ENCODE peak calls at places on chromosomes 6 and 20, in ten cellular contexts. G is CD8-positive, alpha-beta T cell; B is left ventricle myocardium inferior; S is ascending aorta; F is astrocyte; W is sigmoid colon; Q is mesendoderm; A is adrenal gland; L is IMR-90; Y is right cardiac atrium. D is an unnamed sample. For H3K4me1 and H3K27me3, the result is how much of the 10 kb centered on the place peaks cover.

GRCh38 chr6:128156315-128157111 is 255.7 kb upstream of the THEMIS start:
- DNase-seq in A (no peak), F (no peak), S (no peak), W (no peak), Q (no peak), G (no peak), Y (no peak), L (no peak), B (no peak), D (no peak)

GRCh38 chr20:51523276-51524013 is 19.1 kb downstream of the NFATC2 start:
- DNase-seq in B (no peak), Q (no peak), S (no peak), G (no peak), W (no peak), F (no peak), L (no peak), Y (no peak), A (no peak), D (no peak)

GRCh38 chr20:63896136-63896890 is 1.4 kb downstream of the DNAJC5 start:
- DNase-seq in F (peak), S (no peak), B (peak), G (peak), W (no peak), Q (peak), Y (peak), A (peak), L (peak), D (peak)

GRCh38 chr6:166419268-166419667 is 36.5 kb upstream of the MPC1 start:
- DNase-seq in Q (no peak), L (peak), A (no peak), F (peak), S (no peak), Y (no peak), G (peak), B (no peak), W (no peak), D (peak)

GRCh38 chr6:8082954-8083858 is 19.0 kb upstream of the BLOC1S5 start:
- DNase-seq in L (peak), Q (peak), B (no peak), W (no peak), S (no peak), F (peak), A (no peak), G (no peak), Y (no peak), D (no peak)

GRCh38 chr6:26330835-26331808 is 33.9 kb upstream of the BTN3A2 start:
- DNase-seq in F (peak), Y (no peak), W (no peak), S (no peak), Q (peak), L (peak), B (no peak), A (no peak), G (peak), D (no peak)

GRCh38 chr6:107801195-107801594 is 22.9 kb downstream of the SCML4 start:
- DNase-seq in S (no peak), G (no peak), L (no peak), F (no peak), B (no peak), Q (no peak), A (no peak), Y (no peak), W (no peak), D (no peak)

GRCh38 chr20:13221313-13221672 is 219 bp downstream of the ISM1 start:
- DNase-seq in A (no peak), F (no peak), Q (no peak), G (peak), B (no peak), W (no peak), L (no peak), S (no peak), Y (no peak), D (no peak)

GRCh38 chr20:58903636-58904035 is 51.1 kb downstream of the GNAS start:
- DNase-seq in S (no peak), A (no peak), B (no peak), L (no peak), W (no peak), Y (peak), G (no peak), Q (no peak), F (no peak), D (no peak)

GRCh38 chr6:81938991-81939773 is 186.7 kb upstream of the TENT5A start:
- DNase-seq in L (peak), G (no peak), B (no peak), W (no peak), A (no peak), F (peak), Y (no peak), Q (peak), S (no peak), D (no peak)

GRCh38 chr6:139982652-139983051 is 608.2 kb upstream of the CITED2 start:
- DNase-seq in G (no peak), Q (peak), Y (no peak), W (no peak), B (no peak), F (peak), S (no peak), A (no peak), L (peak), D (no peak)

GRCh38 chr6:136784910-136785746 is 7.1 kb downstream of the MAP3K5 start:
- DNase-seq in F (peak), S (peak), Q (peak), B (peak), L (no peak), G (no peak), Y (peak), W (peak), A (peak), D (peak)

GRCh38 chr6:28353981-28354676 is 4.4 kb downstream of the ZKSCAN3 start:
- DNase-seq in L (peak), W (peak), F (peak), Q (peak), A (peak), G (no peak), S (no peak), Y (peak), B (peak), D (peak)

GRCh38 chr6:128421788-128422187 is 98.6 kb downstream of the PTPRK start:
- DNase-seq in G (no peak), B (no peak), Y (no peak), S (no peak), A (no peak), Q (no peak), W (no peak), L (no peak), F (no peak), D (no peak)

GRCh38 chr20:9255171-9255570 is 186.3 kb downstream of the PLCB4 start:
- DNase-seq in S (no peak), Y (no peak), F (no peak), B (no peak), Q (no peak), W (no peak), G (no peak), A (no peak), L (no peak), D (no peak)

GRCh38 chr6:48733581-48733980 is 622.6 kb upstream of the PTCHD4 start:
- DNase-seq in S (no peak), W (no peak), A (no peak), Y (no peak), Q (no peak), L (peak), B (no peak), G (no peak), F (no peak), D (no peak)

GRCh38 chr6:118652051-118652699 is 784 bp upstream of the CEP85L start:
- DNase-seq in Y (no peak), L (no peak), W (no peak), S (no peak), B (no peak), Q (peak), A (no peak), G (no peak), F (no peak), D (no peak)

GRCh38 chr20:19212524-19213502 is at the start of gene SLC24A3:
- DNase-seq in G (no peak), F (no peak), A (peak), L (no peak), B (peak), S (no peak), W (peak), Q (peak), Y (peak), D (peak)

GRCh38 chr20:5602346-5602745 is 147.9 kb upstream of the SHLD1 start:
- DNase-seq in A (no peak), G (no peak), S (no peak), Y (no peak), B (no peak), W (no peak), Q (no peak), F (peak), L (peak), D (no peak)

GRCh38 chr6:83536034-83536646 is 23.8 kb downstream of the PRSS35 start:
- DNase-seq in Q (peak), L (peak), W (no peak), A (peak), B (no peak), F (peak), S (no peak), G (peak), Y (no peak), D (no peak)

GRCh38 chr20:54759589-54759988 is 284.2 kb downstream of the DOK5 start:
- DNase-seq in Y (no peak), L (no peak), F (no peak), Q (no peak), A (no peak), W (no peak), G (no peak), B (no peak), S (no peak), D (no peak)

GRCh38 chr6:19587238-19587942 is 249.8 kb upstream of the ID4 start:
- DNase-seq in Y (no peak), G (no peak), F (no peak), Q (no peak), B (no peak), W (no peak), S (no peak), A (no peak), L (no peak), D (no peak)

GRCh38 chr6:161079566-161080262 is 88.1 kb downstream of the MAP3K4 start:
- DNase-seq in Q (peak), Y (no peak), B (no peak), S (no peak), F (peak), W (no peak), A (no peak), L (peak), G (peak), D (no peak)

GRCh38 chr6:105015482-105015881 is 58.6 kb downstream of the LIN28B start:
- DNase-seq in F (peak), W (no peak), L (peak), S (no peak), Q (peak), B (no peak), G (no peak), Y (no peak), A (no peak), D (no peak)

GRCh38 chr20:15547109-15547508 is 1026.1 kb downstream of the KIF16B start:
- DNase-seq in F (no peak), B (no peak), A (no peak), Q (no peak), S (no peak), L (no peak), W (no peak), Y (no peak), G (no peak), D (no peak)

GRCh38 chr6:83067448-83068413 is at the start of gene DOP1A:
- DNase-seq in F (peak), Y (peak), W (peak), Q (peak), S (peak), B (peak), A (peak), G (peak), L (peak), D (peak)

GRCh38 chr6:137259349-137259748 is 40.2 kb upstream of the IFNGR1 start:
- DNase-seq in L (peak), G (no peak), W (no peak), A (no peak), S (no peak), B (no peak), Q (no peak), F (no peak), Y (no peak), D (no peak)

GRCh38 chr6:6688951-6689350 is 100.4 kb downstream of the LY86 start:
- DNase-seq in Q (no peak), S (no peak), G (no peak), B (no peak), F (no peak), A (no peak), L (no peak), W (no peak), Y (no peak), D (no peak)

GRCh38 chr6:107720762-107721161 is 103.4 kb downstream of the SCML4 start:
- DNase-seq in F (no peak), Y (no peak), A (no peak), S (no peak), Q (no peak), L (no peak), W (no peak), B (no peak), G (no peak), D (no peak)

GRCh38 chr6:130849501-130850039 is 22.4 kb downstream of the SMLR1 start:
- DNase-seq in B (no peak), A (no peak), L (no peak), Y (no peak), Q (no peak), S (no peak), G (no peak), W (no peak), F (no peak), D (no peak)

GRCh38 chr20:5080384-5080877 is 39.3 kb downstream of the PCNA start:
- DNase-seq in W (peak), A (peak), Y (peak), Q (no peak), B (peak), G (no peak), F (no peak), L (peak), S (peak), D (peak)

GRCh38 chr6:145347256-145347655 is 388.1 kb downstream of the EPM2A start:
- DNase-seq in L (no peak), S (no peak), A (no peak), W (no peak), F (no peak), B (no peak), Y (no peak), Q (no peak), G (no peak), D (no peak)

GRCh38 chr20:11982958-11983470 is 65.3 kb downstream of the BTBD3 start:
- DNase-seq in W (no peak), F (no peak), Y (no peak), L (no peak), G (no peak), S (no peak), Q (no peak), B (no peak), A (no peak), D (no peak)
- H3K4me3 ChIP-seq in W (no peak), F (no peak), Y (no peak), L (no peak), G (no peak), S (no peak), Q (no peak), B (no peak), A (no peak), D (no peak)

DNA sequence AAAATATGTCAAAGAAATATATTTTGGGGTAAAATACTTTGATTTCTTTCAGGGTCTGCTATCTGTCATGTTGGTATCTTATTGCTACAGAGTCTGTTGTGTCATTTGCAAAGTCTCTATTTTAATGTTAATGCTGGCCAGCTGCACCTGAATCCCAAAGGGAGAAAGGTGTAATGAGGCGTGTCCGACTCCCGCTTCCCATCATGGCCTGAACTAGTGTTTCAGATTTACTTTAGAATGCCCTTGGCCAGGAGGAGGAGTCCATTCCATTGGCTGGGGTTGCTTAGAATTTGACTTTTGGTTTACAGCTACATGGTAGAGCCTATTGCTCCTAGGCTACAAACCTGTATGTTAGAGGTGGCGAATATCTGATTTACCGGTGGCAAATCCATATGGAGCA is 69.3 kb downstream of the FAM50B start:
- DNase-seq in G (no peak), A (no peak), L (no peak), B (no peak), F (no peak), S (no peak), W (no peak), Q (no peak), Y (no peak), D (no peak)
- H3K4me1 ChIP-seq in G (under half), A (under half), L (under half), B (under half), F (under half), S (under half), W (under half), Q (under half), Y (under half), D (under half)

GRCh38 chr20:44648579-44648978 is 2.9 kb downstream of the ADA start:
- DNase-seq in Q (peak), B (no peak), Y (no peak), G (no peak), S (no peak), L (no peak), W (no peak), A (no peak), F (no peak), D (no peak)
- H3K27me3 ChIP-seq in Q (under half), B (under half), Y (under half), G (under half), S (under half), L (under half), W (under half), A (under half), F (under half), D (under half)

DNA sequence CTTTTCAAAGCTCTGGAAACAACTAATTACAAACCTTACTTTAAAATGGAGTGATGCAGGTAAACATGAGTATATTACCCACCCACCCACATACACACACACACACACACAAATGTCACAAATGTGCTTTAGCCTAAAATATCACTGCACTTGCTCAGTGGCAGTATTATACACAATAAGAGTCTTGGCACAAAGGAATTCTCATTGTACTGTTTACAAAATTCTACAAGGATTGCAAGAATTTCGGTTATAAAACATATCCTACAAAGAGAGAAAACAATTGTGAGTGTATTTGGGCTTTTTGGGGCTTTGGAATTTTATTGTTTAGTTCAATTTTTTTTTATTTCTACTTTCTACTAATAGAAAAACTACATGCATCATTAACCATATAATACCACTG is 113.2 kb upstream of the BEND6 start:
- DNase-seq in F (no peak), S (no peak), Q (no peak), B (no peak), A (no peak), Y (no peak), G (no peak), L (no peak), W (no peak), D (no peak)
- H3K4me3 ChIP-seq in F (peak), S (peak), Q (no peak), B (peak), A (no peak), Y (peak), G (no peak), L (peak), W (peak), D (peak)